ENCODE peak calls at places on chromosomes 2 and 18, in six cellular contexts. One of them, this sample, is unnamed.

GRCh38 chr2:201546576-201546975 is 95.0 kb downstream of the STRADB start:
- DNase-seq in fibroblast of mammary gland: peak
- DNase-seq in HFF-Myc: peak
- DNase-seq in IMR-90: peak
- DNase-seq in effector memory CD4-positive, alpha-beta T cell: no peak
- DNase-seq in cardiac fibroblast: peak
- DNase-seq in this sample: peak

GRCh38 chr2:105873721-105874120 is 129.0 kb downstream of the NCK2 start:
- DNase-seq in fibroblast of mammary gland: peak
- DNase-seq in HFF-Myc: no peak
- DNase-seq in IMR-90: peak
- DNase-seq in effector memory CD4-positive, alpha-beta T cell: peak
- DNase-seq in cardiac fibroblast: peak
- DNase-seq in this sample: peak

GRCh38 chr2:55088400-55088799 is 38.1 kb upstream of the RTN4 start:
- DNase-seq in fibroblast of mammary gland: no peak
- DNase-seq in HFF-Myc: no peak
- DNase-seq in IMR-90: peak
- DNase-seq in effector memory CD4-positive, alpha-beta T cell: no peak
- DNase-seq in cardiac fibroblast: peak
- DNase-seq in this sample: no peak

GRCh38 chr2:58436842-58437241 is 195.7 kb upstream of the FANCL start:
- DNase-seq in fibroblast of mammary gland: peak
- DNase-seq in HFF-Myc: no peak
- DNase-seq in IMR-90: no peak
- DNase-seq in effector memory CD4-positive, alpha-beta T cell: no peak
- DNase-seq in cardiac fibroblast: no peak
- DNase-seq in this sample: no peak

GRCh38 chr18:10322408-10322807 is 132.0 kb upstream of the APCDD1 start:
- DNase-seq in fibroblast of mammary gland: peak
- DNase-seq in HFF-Myc: no peak
- DNase-seq in IMR-90: peak
- DNase-seq in effector memory CD4-positive, alpha-beta T cell: no peak
- DNase-seq in cardiac fibroblast: no peak
- DNase-seq in this sample: no peak

GRCh38 chr18:79169958-79170555 is 100.9 kb downstream of the ATP9B start:
- DNase-seq in fibroblast of mammary gland: peak
- DNase-seq in HFF-Myc: no peak
- DNase-seq in IMR-90: peak
- DNase-seq in effector memory CD4-positive, alpha-beta T cell: no peak
- DNase-seq in cardiac fibroblast: peak
- DNase-seq in this sample: peak

GRCh38 chr18:48032876-48033769 is 102.7 kb upstream of the SMAD2 start:
- DNase-seq in fibroblast of mammary gland: peak
- DNase-seq in HFF-Myc: no peak
- DNase-seq in IMR-90: peak
- DNase-seq in effector memory CD4-positive, alpha-beta T cell: no peak
- DNase-seq in cardiac fibroblast: peak
- DNase-seq in this sample: peak

GRCh38 chr2:624551-625347 is 52.5 kb downstream of the TMEM18 start:
- DNase-seq in fibroblast of mammary gland: no peak
- DNase-seq in HFF-Myc: no peak
- DNase-seq in IMR-90: no peak
- DNase-seq in effector memory CD4-positive, alpha-beta T cell: no peak
- DNase-seq in cardiac fibroblast: no peak
- DNase-seq in this sample: no peak

GRCh38 chr18:616380-616995 is 19.7 kb downstream of the CLUL1 start:
- DNase-seq in fibroblast of mammary gland: peak
- DNase-seq in HFF-Myc: peak
- DNase-seq in IMR-90: peak
- DNase-seq in effector memory CD4-positive, alpha-beta T cell: no peak
- DNase-seq in cardiac fibroblast: peak
- DNase-seq in this sample: peak

GRCh38 chr2:180519276-180519675 is 461.1 kb upstream of the UBE2E3 start:
- DNase-seq in fibroblast of mammary gland: peak
- DNase-seq in HFF-Myc: peak
- DNase-seq in IMR-90: peak
- DNase-seq in effector memory CD4-positive, alpha-beta T cell: no peak
- DNase-seq in cardiac fibroblast: peak
- DNase-seq in this sample: no peak

GRCh38 chr18:45111507-45111858 is 430.8 kb downstream of the SETBP1 start:
- DNase-seq in fibroblast of mammary gland: no peak
- DNase-seq in HFF-Myc: no peak
- DNase-seq in IMR-90: no peak
- DNase-seq in effector memory CD4-positive, alpha-beta T cell: no peak
- DNase-seq in cardiac fibroblast: no peak
- DNase-seq in this sample: no peak

DNA sequence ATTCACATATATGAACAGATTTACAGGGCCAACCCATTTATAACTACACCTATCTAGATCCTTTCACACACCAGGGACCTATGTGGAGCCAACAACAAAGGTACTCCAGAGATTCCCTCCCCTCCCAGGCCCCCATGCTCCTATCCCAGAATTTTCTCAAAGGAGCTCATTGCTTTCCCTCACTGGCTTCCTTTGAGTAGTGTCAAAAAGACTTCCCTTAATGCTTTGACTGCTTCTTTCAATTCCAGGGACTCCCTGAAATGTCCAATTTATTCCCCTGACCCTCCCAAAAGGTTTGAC is 46.6 kb downstream of the IKZF2 start:
- DNase-seq in fibroblast of mammary gland: no peak
- DNase-seq in HFF-Myc: no peak
- DNase-seq in IMR-90: no peak
- DNase-seq in effector memory CD4-positive, alpha-beta T cell: no peak
- DNase-seq in cardiac fibroblast: no peak
- DNase-seq in this sample: no peak
- H3K4me3 ChIP-seq in fibroblast of mammary gland: no peak
- H3K4me3 ChIP-seq in HFF-Myc: no peak
- H3K4me3 ChIP-seq in IMR-90: no peak
- H3K4me3 ChIP-seq in effector memory CD4-positive, alpha-beta T cell: no peak
- H3K4me3 ChIP-seq in cardiac fibroblast: no peak
- H3K4me3 ChIP-seq in this sample: no peak

GRCh38 chr18:5892772-5893431 is 2.4 kb downstream of the TMEM200C start:
- DNase-seq in fibroblast of mammary gland: no peak
- DNase-seq in HFF-Myc: no peak
- DNase-seq in IMR-90: peak
- DNase-seq in effector memory CD4-positive, alpha-beta T cell: no peak
- DNase-seq in cardiac fibroblast: no peak
- DNase-seq in this sample: no peak

GRCh38 chr18:5891361-5892215 is 3.7 kb downstream of the TMEM200C start:
- DNase-seq in fibroblast of mammary gland: no peak
- DNase-seq in HFF-Myc: no peak
- DNase-seq in IMR-90: no peak
- DNase-seq in effector memory CD4-positive, alpha-beta T cell: no peak
- DNase-seq in cardiac fibroblast: no peak
- DNase-seq in this sample: no peak

GRCh38 chr18:5890606-5891360 is 4.5 kb downstream of the TMEM200C start:
- DNase-seq in fibroblast of mammary gland: peak
- DNase-seq in HFF-Myc: no peak
- DNase-seq in IMR-90: no peak
- DNase-seq in effector memory CD4-positive, alpha-beta T cell: no peak
- DNase-seq in cardiac fibroblast: no peak
- DNase-seq in this sample: no peak

GRCh38 chr18:5894215-5894612 is 1.1 kb downstream of the TMEM200C start:
- DNase-seq in fibroblast of mammary gland: no peak
- DNase-seq in HFF-Myc: no peak
- DNase-seq in IMR-90: peak
- DNase-seq in effector memory CD4-positive, alpha-beta T cell: no peak
- DNase-seq in cardiac fibroblast: no peak
- DNase-seq in this sample: no peak

DNA sequence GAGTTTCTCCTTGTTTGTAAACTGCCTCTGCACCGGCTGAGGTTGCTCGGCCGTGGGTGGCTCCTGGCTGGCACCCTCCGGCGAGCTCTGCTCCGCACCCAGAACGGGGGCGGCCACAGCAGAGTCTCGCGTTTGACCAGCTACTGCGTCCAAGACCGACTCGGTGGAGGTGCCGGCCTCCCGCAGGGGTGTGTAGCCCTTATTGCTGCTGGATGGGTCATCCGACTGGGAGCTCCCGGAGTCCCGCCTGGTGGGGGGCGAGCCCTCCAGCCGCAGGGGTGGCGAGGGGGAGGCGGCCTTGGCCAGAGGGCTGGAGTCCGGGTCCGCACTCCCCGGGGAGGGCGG is 5.1 kb downstream of the TMEM200C start:
- DNase-seq in fibroblast of mammary gland: no peak
- DNase-seq in HFF-Myc: no peak
- DNase-seq in IMR-90: no peak
- DNase-seq in effector memory CD4-positive, alpha-beta T cell: no peak
- DNase-seq in cardiac fibroblast: no peak
- DNase-seq in this sample: no peak
- H3K4me3 ChIP-seq in fibroblast of mammary gland: no peak
- H3K4me3 ChIP-seq in HFF-Myc: no peak
- H3K4me3 ChIP-seq in IMR-90: no peak
- H3K4me3 ChIP-seq in effector memory CD4-positive, alpha-beta T cell: no peak
- H3K4me3 ChIP-seq in cardiac fibroblast: no peak
- H3K4me3 ChIP-seq in this sample: no peak

DNA sequence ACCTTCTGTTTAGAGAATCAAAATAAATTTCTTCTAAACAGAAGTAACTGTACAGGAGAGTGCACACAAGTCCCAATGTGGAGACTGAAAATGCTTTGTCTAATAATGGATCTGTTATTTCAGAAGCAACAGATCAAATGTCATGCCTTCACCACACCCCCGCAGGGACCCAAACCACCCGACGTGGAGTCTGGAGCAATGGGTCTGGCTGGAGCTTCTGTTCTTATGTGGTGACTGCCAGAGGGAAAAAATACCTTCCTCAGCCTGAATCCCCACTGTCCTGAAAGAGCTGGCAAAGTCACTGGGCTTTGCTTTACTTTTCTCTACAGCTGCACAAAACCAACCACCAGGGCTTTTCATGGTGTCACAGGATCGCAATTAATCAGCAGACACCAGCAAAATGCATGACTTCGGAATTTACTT is 119.0 kb upstream of the ZFP36L2 start:
- DNase-seq in fibroblast of mammary gland: peak
- DNase-seq in HFF-Myc: no peak
- DNase-seq in IMR-90: no peak
- DNase-seq in effector memory CD4-positive, alpha-beta T cell: no peak
- DNase-seq in cardiac fibroblast: no peak
- DNase-seq in this sample: peak
- H3K4me3 ChIP-seq in fibroblast of mammary gland: no peak
- H3K4me3 ChIP-seq in HFF-Myc: no peak
- H3K4me3 ChIP-seq in IMR-90: no peak
- H3K4me3 ChIP-seq in effector memory CD4-positive, alpha-beta T cell: no peak
- H3K4me3 ChIP-seq in cardiac fibroblast: no peak
- H3K4me3 ChIP-seq in this sample: no peak

GRCh38 chr2:129877289-129877741 is 102.2 kb upstream of the RAB6C start:
- DNase-seq in fibroblast of mammary gland: peak
- DNase-seq in HFF-Myc: peak
- DNase-seq in IMR-90: peak
- DNase-seq in effector memory CD4-positive, alpha-beta T cell: peak
- DNase-seq in cardiac fibroblast: peak
- DNase-seq in this sample: peak
- H3K4me3 ChIP-seq in fibroblast of mammary gland: peak
- H3K4me3 ChIP-seq in HFF-Myc: peak
- H3K4me3 ChIP-seq in IMR-90: peak
- H3K4me3 ChIP-seq in effector memory CD4-positive, alpha-beta T cell: peak
- H3K4me3 ChIP-seq in cardiac fibroblast: peak
- H3K4me3 ChIP-seq in this sample: peak

GRCh38 chr2:184597571-184597980 is 753 bp upstream of the ZNF804A start:
- DNase-seq in fibroblast of mammary gland: peak
- DNase-seq in HFF-Myc: no peak
- DNase-seq in IMR-90: peak
- DNase-seq in effector memory CD4-positive, alpha-beta T cell: no peak
- DNase-seq in cardiac fibroblast: peak
- DNase-seq in this sample: peak

GRCh38 chr2:184597996-184598312 is 375 bp upstream of the ZNF804A start:
- DNase-seq in fibroblast of mammary gland: peak
- DNase-seq in HFF-Myc: no peak
- DNase-seq in IMR-90: peak
- DNase-seq in effector memory CD4-positive, alpha-beta T cell: no peak
- DNase-seq in cardiac fibroblast: no peak
- DNase-seq in this sample: no peak

GRCh38 chr2:184598313-184599053 is at the start of gene ZNF804A:
- DNase-seq in fibroblast of mammary gland: peak
- DNase-seq in HFF-Myc: no peak
- DNase-seq in IMR-90: peak
- DNase-seq in effector memory CD4-positive, alpha-beta T cell: no peak
- DNase-seq in cardiac fibroblast: peak
- DNase-seq in this sample: peak

GRCh38 chr2:184599054-184599874 is 935 bp downstream of the ZNF804A start:
- DNase-seq in fibroblast of mammary gland: peak
- DNase-seq in HFF-Myc: no peak
- DNase-seq in IMR-90: peak
- DNase-seq in effector memory CD4-positive, alpha-beta T cell: no peak
- DNase-seq in cardiac fibroblast: peak
- DNase-seq in this sample: peak

DNA sequence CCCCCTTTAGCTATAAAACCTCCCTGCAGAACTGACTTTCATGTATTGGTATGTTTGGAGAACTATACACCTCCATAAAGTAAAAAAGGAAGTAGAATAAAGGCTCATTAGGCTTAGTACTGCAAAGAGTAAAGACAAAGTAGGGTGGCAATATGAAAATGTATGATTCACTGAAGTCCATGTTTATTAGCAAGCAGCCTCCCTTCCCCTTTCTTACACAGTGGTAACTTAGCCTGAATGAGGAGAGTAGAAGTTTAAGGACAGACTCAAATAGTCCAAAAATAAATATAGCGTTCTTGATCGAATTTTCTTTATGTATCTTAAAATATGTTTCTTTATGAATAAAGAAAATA is 1.5 kb downstream of the ZNF804A start:
- DNase-seq in fibroblast of mammary gland: peak
- DNase-seq in HFF-Myc: no peak
- DNase-seq in IMR-90: peak
- DNase-seq in effector memory CD4-positive, alpha-beta T cell: no peak
- DNase-seq in cardiac fibroblast: no peak
- DNase-seq in this sample: peak
- H3K4me3 ChIP-seq in fibroblast of mammary gland: no peak
- H3K4me3 ChIP-seq in HFF-Myc: no peak
- H3K4me3 ChIP-seq in IMR-90: peak
- H3K4me3 ChIP-seq in effector memory CD4-positive, alpha-beta T cell: no peak
- H3K4me3 ChIP-seq in cardiac fibroblast: no peak
- H3K4me3 ChIP-seq in this sample: peak

GRCh38 chr2:157893611-157894010 is 17.5 kb upstream of the ACVR1 start:
- DNase-seq in fibroblast of mammary gland: no peak
- DNase-seq in HFF-Myc: no peak
- DNase-seq in IMR-90: no peak
- DNase-seq in effector memory CD4-positive, alpha-beta T cell: no peak
- DNase-seq in cardiac fibroblast: no peak
- DNase-seq in this sample: no peak

GRCh38 chr2:157895531-157895930 is 19.4 kb upstream of the ACVR1 start:
- DNase-seq in fibroblast of mammary gland: peak
- DNase-seq in HFF-Myc: no peak
- DNase-seq in IMR-90: peak
- DNase-seq in effector memory CD4-positive, alpha-beta T cell: no peak
- DNase-seq in cardiac fibroblast: peak
- DNase-seq in this sample: no peak

GRCh38 chr2:157897106-157897971 is 21.2 kb upstream of the ACVR1 start:
- DNase-seq in fibroblast of mammary gland: no peak
- DNase-seq in HFF-Myc: no peak
- DNase-seq in IMR-90: no peak
- DNase-seq in effector memory CD4-positive, alpha-beta T cell: peak
- DNase-seq in cardiac fibroblast: no peak
- DNase-seq in this sample: no peak

GRCh38 chr2:157891630-157892016 is 15.5 kb upstream of the ACVR1 start:
- DNase-seq in fibroblast of mammary gland: no peak
- DNase-seq in HFF-Myc: no peak
- DNase-seq in IMR-90: no peak
- DNase-seq in effector memory CD4-positive, alpha-beta T cell: no peak
- DNase-seq in cardiac fibroblast: no peak
- DNase-seq in this sample: no peak

GRCh38 chr2:157894694-157895450 is 18.7 kb upstream of the ACVR1 start:
- DNase-seq in fibroblast of mammary gland: peak
- DNase-seq in HFF-Myc: peak
- DNase-seq in IMR-90: peak
- DNase-seq in effector memory CD4-positive, alpha-beta T cell: no peak
- DNase-seq in cardiac fibroblast: peak
- DNase-seq in this sample: peak
- H3K4me3 ChIP-seq in fibroblast of mammary gland: peak
- H3K4me3 ChIP-seq in HFF-Myc: peak
- H3K4me3 ChIP-seq in IMR-90: peak
- H3K4me3 ChIP-seq in effector memory CD4-positive, alpha-beta T cell: no peak
- H3K4me3 ChIP-seq in cardiac fibroblast: no peak
- H3K4me3 ChIP-seq in this sample: peak